ENCODE peak calls at places on chromosomes 11 and 22, in ten cellular contexts. J, V, C, W, H, R, L, G, T and B are unnamed samples.

GRCh38 chr11:108858624-108859023 is 193.8 kb downstream of the DDX10 start:
- DNase-seq in W (no peak), V (no peak), J (no peak), C (no peak), T (no peak), R (no peak), L (no peak), H (no peak), G (no peak), B (no peak)

GRCh38 chr22:44181033-44181911 is 547 bp downstream of the PARVG start:
- DNase-seq in G (no peak), C (peak), W (no peak), R (peak), V (no peak), L (no peak), J (no peak), T (no peak), H (peak), B (no peak)

GRCh38 chr11:7436657-7437056 is 48.6 kb upstream of the OLFML1 start:
- DNase-seq in J (no peak), G (no peak), V (no peak), L (no peak), W (no peak), T (no peak), R (no peak), C (no peak), H (no peak), B (no peak)

GRCh38 chr11:3121931-3122774 is 43.0 kb downstream of the OSBPL5 start:
- DNase-seq in T (no peak), C (no peak), R (no peak), J (no peak), W (no peak), V (no peak), L (no peak), G (no peak), H (no peak), B (no peak)

GRCh38 chr11:62146476-62147200 is 22.8 kb downstream of the INCENP start:
- DNase-seq in V (no peak), G (no peak), H (no peak), L (no peak), C (no peak), T (no peak), W (no peak), R (no peak), J (no peak), B (no peak)

GRCh38 chr11:27423125-27423524 is 49.5 kb downstream of the LGR4 start:
- DNase-seq in V (no peak), W (peak), G (peak), C (no peak), T (no peak), H (no peak), L (peak), J (no peak), R (peak), B (no peak)

GRCh38 chr11:134574947-134575346 is 162.9 kb upstream of the B3GAT1 start:
- DNase-seq in W (no peak), J (no peak), R (no peak), T (no peak), G (no peak), V (no peak), L (no peak), C (no peak), H (no peak), B (no peak)

GRCh38 chr11:1628506-1629325 is 859 bp upstream of the KRTAP5-5 start:
- DNase-seq in H (peak), G (no peak), R (peak), W (no peak), J (peak), V (no peak), T (peak), L (peak), C (peak), B (peak)

GRCh38 chr11:36711104-36711825 is 113.2 kb upstream of the RAG2 start:
- DNase-seq in H (no peak), T (no peak), G (no peak), J (no peak), V (no peak), C (no peak), W (no peak), L (peak), R (peak), B (peak)

GRCh38 chr22:40153186-40153585 is 24.5 kb upstream of the TNRC6B start:
- DNase-seq in H (no peak), J (no peak), G (no peak), T (no peak), V (no peak), C (no peak), R (no peak), L (no peak), W (no peak), B (no peak)

GRCh38 chr22:33821290-33821689 is 99.0 kb downstream of the LARGE1 start:
- DNase-seq in J (no peak), R (no peak), H (no peak), G (no peak), T (no peak), C (no peak), V (no peak), W (no peak), L (no peak), B (no peak)

GRCh38 chr22:45977551-45978274 is 751 bp upstream of the WNT7B start:
- DNase-seq in H (no peak), L (no peak), V (no peak), C (no peak), G (no peak), J (peak), T (no peak), R (peak), W (no peak), B (peak)

GRCh38 chr11:4211991-4212390 is 117.4 kb downstream of the RRM1 start:
- DNase-seq in C (no peak), T (no peak), J (no peak), W (no peak), V (no peak), G (no peak), L (no peak), H (no peak), R (no peak), B (no peak)

GRCh38 chr22:38314140-38314991 is 2.9 kb downstream of the CSNK1E start:
- DNase-seq in L (peak), C (no peak), V (no peak), W (no peak), T (no peak), R (peak), H (no peak), J (no peak), G (no peak), B (no peak)

GRCh38 chr11:115860246-115860645 is 356.0 kb upstream of the CADM1 start:
- DNase-seq in G (no peak), R (no peak), T (no peak), C (no peak), W (no peak), H (no peak), L (no peak), J (no peak), V (no peak), B (no peak)

GRCh38 chr22:46744581-46744980 is 6.5 kb upstream of the CERK start:
- DNase-seq in W (no peak), H (no peak), C (no peak), J (no peak), R (no peak), G (no peak), V (no peak), L (no peak), T (no peak), B (peak)

GRCh38 chr22:27164781-27165503 is 507.6 kb downstream of the MIAT start:
- DNase-seq in G (no peak), H (no peak), V (no peak), J (no peak), L (no peak), R (no peak), W (no peak), C (no peak), T (no peak), B (no peak)

GRCh38 chr11:40338739-40339138 is 1120.7 kb downstream of the LRRC4C start:
- DNase-seq in C (no peak), H (no peak), R (peak), W (no peak), L (peak), G (no peak), V (peak), J (no peak), T (no peak), B (peak)

GRCh38 chr11:112694244-112694643 is 267.0 kb upstream of the NCAM1 start:
- DNase-seq in L (no peak), H (no peak), C (no peak), J (no peak), V (no peak), W (no peak), R (no peak), T (no peak), G (no peak), B (peak)

GRCh38 chr22:31676700-31677099 is 14.7 kb upstream of the PISD start:
- DNase-seq in V (peak), T (peak), G (peak), L (peak), C (peak), W (peak), H (peak), R (peak), J (peak), B (peak)